ENCODE peak calls at places on chromosome 15, in ten cellular contexts. G is activated T-cell treated with anti-CD3 and anti-CD28 coated beads, Interleukin-2, amount 50 U/mL, for 72 hours; F is left cardiac atrium; D is astrocyte; N is NCI-H446; E is COR-L47; C is NCI-H226; P is lower lobe of right lung; O is LoVo; L is nephron progenitor cell. H is an unnamed sample.

GRCh38 chr15:87764461-87765236 is 491.9 kb downstream of the NTRK3 start:
- DNase-seq in O (no peak), E (no peak), G (no peak), C (peak), D (peak), P (no peak), F (no peak), L (no peak), N (no peak), H (no peak)

GRCh38 chr15:69610264-69610663 is 157.6 kb downstream of the RPLP1 start:
- DNase-seq in P (no peak), D (no peak), G (no peak), O (no peak), E (no peak), C (no peak), N (no peak), F (no peak), L (no peak), H (no peak)

GRCh38 chr15:70795311-70795665 is 31.9 kb upstream of the UACA start:
- DNase-seq in C (peak), F (no peak), G (no peak), L (no peak), D (peak), E (no peak), P (no peak), N (no peak), O (peak), H (no peak)

GRCh38 chr15:76006136-76006778 is 6.0 kb downstream of the NRG4 start:
- DNase-seq in E (no peak), C (peak), P (no peak), G (no peak), D (peak), L (no peak), N (no peak), O (no peak), F (no peak), H (no peak)

GRCh38 chr15:99433026-99433756 is 132.6 kb upstream of the MEF2A start:
- DNase-seq in C (peak), D (no peak), F (peak), P (peak), E (no peak), N (no peak), G (no peak), L (no peak), O (no peak), H (peak)

GRCh38 chr15:39438795-39439577 is 141.9 kb upstream of the THBS1 start:
- DNase-seq in G (no peak), E (no peak), O (no peak), C (no peak), L (no peak), N (no peak), D (peak), P (peak), F (no peak), H (no peak)

GRCh38 chr15:67915374-67916050 is 75.7 kb upstream of the RNU6-1 start:
- DNase-seq in D (no peak), P (peak), F (peak), C (no peak), E (peak), G (no peak), N (peak), L (peak), O (peak), H (peak)

GRCh38 chr15:60299452-60300047 is 98.2 kb downstream of the ANXA2 start:
- DNase-seq in C (no peak), L (no peak), G (no peak), D (peak), P (no peak), F (peak), E (peak), O (peak), N (peak), H (peak)

GRCh38 chr15:40075298-40076044 is 33.2 kb downstream of the BMF start:
- DNase-seq in C (no peak), P (no peak), F (no peak), N (no peak), D (no peak), E (no peak), L (no peak), G (no peak), O (no peak), H (no peak)

GRCh38 chr15:64158363-64159134 is 4.3 kb downstream of the PPIB start:
- DNase-seq in L (no peak), F (peak), N (no peak), O (no peak), E (no peak), P (no peak), D (no peak), G (no peak), C (no peak), H (no peak)

GRCh38 chr15:51846463-51847230 is 17.2 kb downstream of the TMOD3 start:
- DNase-seq in P (no peak), C (peak), F (no peak), G (no peak), D (peak), N (no peak), O (no peak), L (no peak), E (no peak), H (no peak)

GRCh38 chr15:37397266-37398022 is 297.1 kb upstream of the MEIS2 start:
- DNase-seq in O (no peak), N (no peak), F (no peak), G (no peak), E (no peak), L (no peak), P (no peak), C (no peak), D (no peak), H (no peak)

GRCh38 chr15:85932391-85932790 is 137.7 kb upstream of the KLHL25 start:
- DNase-seq in N (no peak), L (no peak), F (no peak), E (no peak), O (no peak), D (no peak), P (no peak), G (no peak), C (no peak), H (no peak)

GRCh38 chr15:52343831-52344230 is 48.2 kb upstream of the MYO5C start:
- DNase-seq in O (no peak), L (no peak), P (no peak), E (no peak), F (no peak), G (no peak), N (no peak), D (peak), C (no peak), H (no peak)

GRCh38 chr15:77002954-77003912 is 8.3 kb downstream of the PSTPIP1 start:
- DNase-seq in C (no peak), D (no peak), F (peak), E (no peak), P (peak), N (no peak), O (no peak), L (no peak), G (peak), H (peak)

GRCh38 chr15:69979269-69979668 is 118.4 kb downstream of the TLE3 start:
- DNase-seq in L (no peak), F (no peak), O (no peak), E (no peak), C (no peak), N (no peak), D (no peak), P (no peak), G (no peak), H (peak)

GRCh38 chr15:70713547-70714414 is 49.6 kb downstream of the UACA start:
- DNase-seq in N (no peak), D (peak), F (no peak), E (no peak), L (no peak), C (peak), G (no peak), O (no peak), P (no peak), H (no peak)

GRCh38 chr15:66149871-66150270 is 103.7 kb downstream of the MEGF11 start:
- DNase-seq in E (no peak), N (no peak), F (no peak), L (no peak), C (no peak), G (no peak), D (no peak), O (no peak), P (no peak), H (no peak)

GRCh38 chr15:50823281-50823680 is 57.8 kb upstream of the SPPL2A start:
- DNase-seq in D (no peak), G (no peak), O (no peak), L (no peak), P (no peak), N (no peak), E (no peak), F (no peak), C (no peak), H (no peak)

GRCh38 chr15:42137461-42138261 is 18.8 kb downstream of the PLA2G4F start:
- DNase-seq in E (peak), O (peak), N (no peak), P (no peak), D (peak), G (peak), L (no peak), F (no peak), C (no peak), H (no peak)

GRCh38 chr15:84572231-84572630 is 28.6 kb upstream of the ZSCAN2 start:
- DNase-seq in P (no peak), F (no peak), C (no peak), O (no peak), N (no peak), E (no peak), L (no peak), G (no peak), D (no peak), H (no peak)

GRCh38 chr15:61921093-61921492 is 139.2 kb downstream of the VPS13C start:
- DNase-seq in G (no peak), O (no peak), D (no peak), L (no peak), E (no peak), N (no peak), C (no peak), F (no peak), P (no peak), H (no peak)

GRCh38 chr15:48389701-48390143 is 58.5 kb downstream of the DUT start:
- DNase-seq in L (no peak), N (no peak), G (no peak), F (no peak), O (no peak), P (no peak), C (peak), E (no peak), D (peak), H (no peak)

GRCh38 chr15:92377083-92377789 is 16.4 kb upstream of the ST8SIA2 start:
- DNase-seq in E (no peak), L (no peak), P (no peak), C (no peak), O (no peak), D (peak), F (peak), N (peak), G (no peak), H (no peak)

GRCh38 chr15:80835338-80835737 is 56.2 kb downstream of the CEMIP start:
- DNase-seq in P (no peak), N (no peak), G (no peak), F (no peak), E (no peak), D (no peak), C (no peak), L (no peak), O (no peak), H (no peak)

GRCh38 chr15:55255714-55256113 is 33.9 kb downstream of the RAB27A start:
- DNase-seq in G (no peak), D (no peak), L (no peak), E (no peak), C (no peak), O (no peak), F (no peak), N (no peak), P (no peak), H (no peak)

GRCh38 chr15:97900006-97900405 is 60.5 kb upstream of the ARRDC4 start:
- DNase-seq in E (no peak), P (no peak), O (no peak), N (no peak), L (no peak), G (no peak), C (no peak), F (no peak), D (no peak), H (no peak)

GRCh38 chr15:84992157-84992940 is 10.7 kb downstream of the PDE8A start:
- DNase-seq in F (no peak), E (no peak), D (peak), L (no peak), P (no peak), O (peak), C (peak), N (no peak), G (peak), H (no peak)

GRCh38 chr15:28942046-28942445 is 56.3 kb downstream of the APBA2 start:
- DNase-seq in G (peak), C (no peak), D (no peak), L (no peak), E (no peak), F (no peak), N (no peak), O (no peak), P (no peak), H (peak)

GRCh38 chr15:99604865-99605264 is 39.1 kb downstream of the MEF2A start:
- DNase-seq in L (peak), N (no peak), E (no peak), F (no peak), C (no peak), D (no peak), G (no peak), O (no peak), P (no peak), H (no peak)

GRCh38 chr15:57463360-57463759 is 87.1 kb downstream of the CGNL1 start:
- DNase-seq in L (no peak), F (no peak), O (no peak), P (no peak), E (no peak), C (no peak), D (no peak), N (no peak), G (no peak), H (no peak)

GRCh38 chr15:44261007-44261706 is 27.4 kb upstream of the GOLM2 start:
- DNase-seq in D (no peak), O (no peak), C (no peak), E (peak), G (no peak), L (no peak), N (no peak), P (no peak), F (no peak), H (no peak)

GRCh38 chr15:66251790-66252355 is 1.7 kb downstream of the MEGF11 start:
- DNase-seq in O (no peak), G (no peak), C (no peak), N (no peak), F (no peak), D (no peak), L (peak), E (no peak), P (no peak), H (no peak)

H was measured in Peyer's patch.